ENCODE peak calls at places on chromosomes 3 and 15, in nine cellular contexts. One of them, this sample, is unnamed.
A peak's percentile ranks its signal among the peaks of the same experiment; 100 is the strongest.

GRCh38 chr3:82342521-82342920 is 581.1 kb upstream of the GBE1 start:
- DNase-seq in stimulated activated CD4-positive, alpha-beta T cell treated with anti-CD3 and anti-CD28 coated beads, Interleukin-1b, Interleukin-23, amount 100 ng/mL, for 24 hours: no peak
- DNase-seq in neural crest cell: no peak
- DNase-seq in NCI-H1930: no peak
- DNase-seq in fibroblast of villous mesenchyme: no peak
- DNase-seq in effector memory CD8-positive, alpha-beta T cell: no peak
- DNase-seq in stimulated activated naive CD4-positive, alpha-beta T cell: no peak
- DNase-seq in frontal cortex: no peak
- DNase-seq in NCI-H2029: no peak
- DNase-seq in this sample: no peak

GRCh38 chr3:108394016-108394415 is 97.7 kb downstream of the HHLA2 start:
- DNase-seq in effector memory CD8-positive, alpha-beta T cell: no peak
- DNase-seq in stimulated activated CD4-positive, alpha-beta T cell treated with anti-CD3 and anti-CD28 coated beads, Interleukin-1b, Interleukin-23, amount 100 ng/mL, for 24 hours: no peak
- DNase-seq in neural crest cell: no peak
- DNase-seq in frontal cortex: no peak
- DNase-seq in NCI-H2029: no peak
- DNase-seq in fibroblast of villous mesenchyme: no peak
- DNase-seq in NCI-H1930: no peak
- DNase-seq in stimulated activated naive CD4-positive, alpha-beta T cell: no peak
- DNase-seq in this sample: no peak

GRCh38 chr15:55902975-55903374 is 90.4 kb downstream of the NEDD4 start:
- DNase-seq in NCI-H1930: no peak
- DNase-seq in neural crest cell: no peak
- DNase-seq in effector memory CD8-positive, alpha-beta T cell: no peak
- DNase-seq in stimulated activated naive CD4-positive, alpha-beta T cell: no peak
- DNase-seq in NCI-H2029: no peak
- DNase-seq in stimulated activated CD4-positive, alpha-beta T cell treated with anti-CD3 and anti-CD28 coated beads, Interleukin-1b, Interleukin-23, amount 100 ng/mL, for 24 hours: no peak
- DNase-seq in fibroblast of villous mesenchyme: no peak
- DNase-seq in frontal cortex: no peak
- DNase-seq in this sample: no peak

GRCh38 chr3:45507820-45508317 is 86.7 kb upstream of the LIMD1 start:
- DNase-seq in NCI-H2029: no peak
- DNase-seq in frontal cortex: no peak
- DNase-seq in neural crest cell: peak; percentile 49
- DNase-seq in stimulated activated CD4-positive, alpha-beta T cell treated with anti-CD3 and anti-CD28 coated beads, Interleukin-1b, Interleukin-23, amount 100 ng/mL, for 24 hours: no peak
- DNase-seq in fibroblast of villous mesenchyme: peak; percentile 93
- DNase-seq in effector memory CD8-positive, alpha-beta T cell: no peak
- DNase-seq in stimulated activated naive CD4-positive, alpha-beta T cell: no peak
- DNase-seq in NCI-H1930: no peak
- DNase-seq in this sample: no peak

GRCh38 chr3:64650096-64650622 is 37.6 kb downstream of the ADAMTS9 start:
- DNase-seq in frontal cortex: no peak
- DNase-seq in NCI-H1930: no peak
- DNase-seq in NCI-H2029: peak; percentile 33
- DNase-seq in fibroblast of villous mesenchyme: no peak
- DNase-seq in stimulated activated naive CD4-positive, alpha-beta T cell: no peak
- DNase-seq in stimulated activated CD4-positive, alpha-beta T cell treated with anti-CD3 and anti-CD28 coated beads, Interleukin-1b, Interleukin-23, amount 100 ng/mL, for 24 hours: no peak
- DNase-seq in neural crest cell: no peak
- DNase-seq in effector memory CD8-positive, alpha-beta T cell: no peak
- DNase-seq in this sample: no peak

GRCh38 chr15:35698978-35699377 is 153.0 kb upstream of the DPH6 start:
- DNase-seq in NCI-H1930: no peak
- DNase-seq in fibroblast of villous mesenchyme: no peak
- DNase-seq in stimulated activated naive CD4-positive, alpha-beta T cell: no peak
- DNase-seq in neural crest cell: no peak
- DNase-seq in stimulated activated CD4-positive, alpha-beta T cell treated with anti-CD3 and anti-CD28 coated beads, Interleukin-1b, Interleukin-23, amount 100 ng/mL, for 24 hours: no peak
- DNase-seq in effector memory CD8-positive, alpha-beta T cell: no peak
- DNase-seq in NCI-H2029: no peak
- DNase-seq in frontal cortex: no peak
- DNase-seq in this sample: no peak

GRCh38 chr15:52760562-52760961 is 29.6 kb downstream of the ONECUT1 start:
- DNase-seq in fibroblast of villous mesenchyme: no peak
- DNase-seq in neural crest cell: no peak
- DNase-seq in stimulated activated CD4-positive, alpha-beta T cell treated with anti-CD3 and anti-CD28 coated beads, Interleukin-1b, Interleukin-23, amount 100 ng/mL, for 24 hours: no peak
- DNase-seq in NCI-H2029: no peak
- DNase-seq in stimulated activated naive CD4-positive, alpha-beta T cell: no peak
- DNase-seq in NCI-H1930: no peak
- DNase-seq in frontal cortex: no peak
- DNase-seq in effector memory CD8-positive, alpha-beta T cell: no peak
- DNase-seq in this sample: no peak

GRCh38 chr15:64855206-64856000 is 13.7 kb downstream of the PLEKHO2 start:
- DNase-seq in effector memory CD8-positive, alpha-beta T cell: no peak
- DNase-seq in frontal cortex: no peak
- DNase-seq in NCI-H2029: no peak
- DNase-seq in fibroblast of villous mesenchyme: peak; percentile 51
- DNase-seq in NCI-H1930: no peak
- DNase-seq in stimulated activated CD4-positive, alpha-beta T cell treated with anti-CD3 and anti-CD28 coated beads, Interleukin-1b, Interleukin-23, amount 100 ng/mL, for 24 hours: no peak
- DNase-seq in neural crest cell: no peak
- DNase-seq in stimulated activated naive CD4-positive, alpha-beta T cell: no peak
- DNase-seq in this sample: no peak

GRCh38 chr3:42755681-42756578 is 17.1 kb downstream of the CCDC13 start:
- DNase-seq in NCI-H2029: no peak
- DNase-seq in stimulated activated CD4-positive, alpha-beta T cell treated with anti-CD3 and anti-CD28 coated beads, Interleukin-1b, Interleukin-23, amount 100 ng/mL, for 24 hours: no peak
- DNase-seq in effector memory CD8-positive, alpha-beta T cell: no peak
- DNase-seq in NCI-H1930: no peak
- DNase-seq in fibroblast of villous mesenchyme: peak; percentile 39
- DNase-seq in frontal cortex: no peak
- DNase-seq in neural crest cell: no peak
- DNase-seq in stimulated activated naive CD4-positive, alpha-beta T cell: no peak
- DNase-seq in this sample: no peak

GRCh38 chr3:186842426-186843038 is at the start of gene ADIPOQ:
- DNase-seq in frontal cortex: no peak
- DNase-seq in stimulated activated CD4-positive, alpha-beta T cell treated with anti-CD3 and anti-CD28 coated beads, Interleukin-1b, Interleukin-23, amount 100 ng/mL, for 24 hours: no peak
- DNase-seq in neural crest cell: no peak
- DNase-seq in stimulated activated naive CD4-positive, alpha-beta T cell: no peak
- DNase-seq in effector memory CD8-positive, alpha-beta T cell: no peak
- DNase-seq in NCI-H1930: no peak
- DNase-seq in fibroblast of villous mesenchyme: no peak
- DNase-seq in NCI-H2029: no peak
- DNase-seq in this sample: no peak

GRCh38 chr3:174116421-174116820 is 718.9 kb downstream of the NLGN1 start:
- DNase-seq in fibroblast of villous mesenchyme: no peak
- DNase-seq in NCI-H2029: no peak
- DNase-seq in stimulated activated naive CD4-positive, alpha-beta T cell: no peak
- DNase-seq in neural crest cell: no peak
- DNase-seq in NCI-H1930: no peak
- DNase-seq in stimulated activated CD4-positive, alpha-beta T cell treated with anti-CD3 and anti-CD28 coated beads, Interleukin-1b, Interleukin-23, amount 100 ng/mL, for 24 hours: no peak
- DNase-seq in frontal cortex: no peak
- DNase-seq in effector memory CD8-positive, alpha-beta T cell: no peak
- DNase-seq in this sample: no peak

GRCh38 chr3:127711021-127711420 is 38.3 kb downstream of the ABTB1 start:
- DNase-seq in frontal cortex: no peak
- DNase-seq in stimulated activated naive CD4-positive, alpha-beta T cell: no peak
- DNase-seq in fibroblast of villous mesenchyme: no peak
- DNase-seq in NCI-H2029: no peak
- DNase-seq in NCI-H1930: no peak
- DNase-seq in effector memory CD8-positive, alpha-beta T cell: no peak
- DNase-seq in neural crest cell: no peak
- DNase-seq in stimulated activated CD4-positive, alpha-beta T cell treated with anti-CD3 and anti-CD28 coated beads, Interleukin-1b, Interleukin-23, amount 100 ng/mL, for 24 hours: no peak
- DNase-seq in this sample: no peak

GRCh38 chr3:57983734-57984518 is 24.3 kb upstream of the FLNB start:
- DNase-seq in NCI-H1930: no peak
- DNase-seq in NCI-H2029: no peak
- DNase-seq in fibroblast of villous mesenchyme: peak; percentile 97
- DNase-seq in neural crest cell: no peak
- DNase-seq in effector memory CD8-positive, alpha-beta T cell: no peak
- DNase-seq in stimulated activated naive CD4-positive, alpha-beta T cell: no peak
- DNase-seq in frontal cortex: no peak
- DNase-seq in stimulated activated CD4-positive, alpha-beta T cell treated with anti-CD3 and anti-CD28 coated beads, Interleukin-1b, Interleukin-23, amount 100 ng/mL, for 24 hours: peak; percentile 37
- DNase-seq in this sample: peak; percentile 52

GRCh38 chr3:196127308-196128040 is 45.6 kb upstream of the TFRC start:
- DNase-seq in stimulated activated naive CD4-positive, alpha-beta T cell: no peak
- DNase-seq in effector memory CD8-positive, alpha-beta T cell: peak; percentile 35
- DNase-seq in stimulated activated CD4-positive, alpha-beta T cell treated with anti-CD3 and anti-CD28 coated beads, Interleukin-1b, Interleukin-23, amount 100 ng/mL, for 24 hours: no peak
- DNase-seq in fibroblast of villous mesenchyme: peak; percentile 67
- DNase-seq in frontal cortex: no peak
- DNase-seq in neural crest cell: no peak
- DNase-seq in NCI-H1930: no peak
- DNase-seq in NCI-H2029: no peak
- DNase-seq in this sample: peak; percentile 42

GRCh38 chr3:142896201-142896755 is 7.4 kb upstream of the PCOLCE2 start:
- DNase-seq in stimulated activated CD4-positive, alpha-beta T cell treated with anti-CD3 and anti-CD28 coated beads, Interleukin-1b, Interleukin-23, amount 100 ng/mL, for 24 hours: no peak
- DNase-seq in fibroblast of villous mesenchyme: peak; percentile 17
- DNase-seq in NCI-H1930: no peak
- DNase-seq in NCI-H2029: no peak
- DNase-seq in frontal cortex: no peak
- DNase-seq in effector memory CD8-positive, alpha-beta T cell: no peak
- DNase-seq in neural crest cell: no peak
- DNase-seq in stimulated activated naive CD4-positive, alpha-beta T cell: no peak
- DNase-seq in this sample: no peak

GRCh38 chr15:74780523-74780982 is 1.3 kb upstream of the CSK start:
- DNase-seq in NCI-H2029: no peak
- DNase-seq in fibroblast of villous mesenchyme: no peak
- DNase-seq in NCI-H1930: no peak
- DNase-seq in effector memory CD8-positive, alpha-beta T cell: no peak
- DNase-seq in neural crest cell: no peak
- DNase-seq in frontal cortex: no peak
- DNase-seq in stimulated activated naive CD4-positive, alpha-beta T cell: no peak
- DNase-seq in stimulated activated CD4-positive, alpha-beta T cell treated with anti-CD3 and anti-CD28 coated beads, Interleukin-1b, Interleukin-23, amount 100 ng/mL, for 24 hours: no peak
- DNase-seq in this sample: no peak

GRCh38 chr15:101306341-101307047 is 11.4 kb upstream of the SNRPA1 start:
- DNase-seq in NCI-H2029: no peak
- DNase-seq in NCI-H1930: no peak
- DNase-seq in fibroblast of villous mesenchyme: no peak
- DNase-seq in frontal cortex: no peak
- DNase-seq in effector memory CD8-positive, alpha-beta T cell: no peak
- DNase-seq in stimulated activated CD4-positive, alpha-beta T cell treated with anti-CD3 and anti-CD28 coated beads, Interleukin-1b, Interleukin-23, amount 100 ng/mL, for 24 hours: no peak
- DNase-seq in neural crest cell: no peak
- DNase-seq in stimulated activated naive CD4-positive, alpha-beta T cell: no peak
- DNase-seq in this sample: no peak

GRCh38 chr3:136882575-136882974 is 20.6 kb downstream of the NCK1 start:
- DNase-seq in neural crest cell: no peak
- DNase-seq in NCI-H1930: no peak
- DNase-seq in stimulated activated CD4-positive, alpha-beta T cell treated with anti-CD3 and anti-CD28 coated beads, Interleukin-1b, Interleukin-23, amount 100 ng/mL, for 24 hours: no peak
- DNase-seq in effector memory CD8-positive, alpha-beta T cell: no peak
- DNase-seq in NCI-H2029: no peak
- DNase-seq in frontal cortex: no peak
- DNase-seq in stimulated activated naive CD4-positive, alpha-beta T cell: no peak
- DNase-seq in fibroblast of villous mesenchyme: no peak
- DNase-seq in this sample: no peak

GRCh38 chr3:178392553-178392952 is 143.7 kb upstream of the KCNMB2 start:
- DNase-seq in NCI-H2029: no peak
- DNase-seq in stimulated activated naive CD4-positive, alpha-beta T cell: no peak
- DNase-seq in fibroblast of villous mesenchyme: peak; percentile 35
- DNase-seq in frontal cortex: no peak
- DNase-seq in effector memory CD8-positive, alpha-beta T cell: no peak
- DNase-seq in stimulated activated CD4-positive, alpha-beta T cell treated with anti-CD3 and anti-CD28 coated beads, Interleukin-1b, Interleukin-23, amount 100 ng/mL, for 24 hours: no peak
- DNase-seq in NCI-H1930: no peak
- DNase-seq in neural crest cell: no peak
- DNase-seq in this sample: no peak

GRCh38 chr3:176190755-176191154 is 1006.5 kb downstream of the TBL1XR1 start:
- DNase-seq in effector memory CD8-positive, alpha-beta T cell: no peak
- DNase-seq in neural crest cell: no peak
- DNase-seq in NCI-H2029: no peak
- DNase-seq in frontal cortex: no peak
- DNase-seq in stimulated activated CD4-positive, alpha-beta T cell treated with anti-CD3 and anti-CD28 coated beads, Interleukin-1b, Interleukin-23, amount 100 ng/mL, for 24 hours: no peak
- DNase-seq in fibroblast of villous mesenchyme: no peak
- DNase-seq in NCI-H1930: no peak
- DNase-seq in stimulated activated naive CD4-positive, alpha-beta T cell: no peak
- DNase-seq in this sample: no peak

GRCh38 chr15:45180201-45180600 is 7.6 kb downstream of the SHF start:
- DNase-seq in frontal cortex: no peak
- DNase-seq in NCI-H1930: no peak
- DNase-seq in NCI-H2029: no peak
- DNase-seq in neural crest cell: no peak
- DNase-seq in fibroblast of villous mesenchyme: no peak
- DNase-seq in effector memory CD8-positive, alpha-beta T cell: no peak
- DNase-seq in stimulated activated CD4-positive, alpha-beta T cell treated with anti-CD3 and anti-CD28 coated beads, Interleukin-1b, Interleukin-23, amount 100 ng/mL, for 24 hours: no peak
- DNase-seq in stimulated activated naive CD4-positive, alpha-beta T cell: no peak
- DNase-seq in this sample: no peak

GRCh38 chr3:128725547-128725931 is 444 bp upstream of the RAB7A start:
- DNase-seq in NCI-H1930: no peak
- DNase-seq in effector memory CD8-positive, alpha-beta T cell: no peak
- DNase-seq in neural crest cell: no peak
- DNase-seq in fibroblast of villous mesenchyme: no peak
- DNase-seq in frontal cortex: no peak
- DNase-seq in stimulated activated naive CD4-positive, alpha-beta T cell: no peak
- DNase-seq in stimulated activated CD4-positive, alpha-beta T cell treated with anti-CD3 and anti-CD28 coated beads, Interleukin-1b, Interleukin-23, amount 100 ng/mL, for 24 hours: no peak
- DNase-seq in NCI-H2029: no peak
- DNase-seq in this sample: no peak

GRCh38 chr3:159191454-159191853 is 389.6 kb downstream of the MFSD1 start:
- DNase-seq in NCI-H1930: no peak
- DNase-seq in neural crest cell: no peak
- DNase-seq in frontal cortex: no peak
- DNase-seq in NCI-H2029: no peak
- DNase-seq in fibroblast of villous mesenchyme: peak; percentile 82
- DNase-seq in stimulated activated naive CD4-positive, alpha-beta T cell: no peak
- DNase-seq in effector memory CD8-positive, alpha-beta T cell: no peak
- DNase-seq in stimulated activated CD4-positive, alpha-beta T cell treated with anti-CD3 and anti-CD28 coated beads, Interleukin-1b, Interleukin-23, amount 100 ng/mL, for 24 hours: no peak
- DNase-seq in this sample: no peak

GRCh38 chr15:27235161-27235560 is 264.2 kb downstream of the GABRG3 start:
- DNase-seq in effector memory CD8-positive, alpha-beta T cell: no peak
- DNase-seq in stimulated activated CD4-positive, alpha-beta T cell treated with anti-CD3 and anti-CD28 coated beads, Interleukin-1b, Interleukin-23, amount 100 ng/mL, for 24 hours: no peak
- DNase-seq in NCI-H1930: no peak
- DNase-seq in fibroblast of villous mesenchyme: no peak
- DNase-seq in NCI-H2029: no peak
- DNase-seq in frontal cortex: no peak
- DNase-seq in neural crest cell: no peak
- DNase-seq in stimulated activated naive CD4-positive, alpha-beta T cell: no peak
- DNase-seq in this sample: no peak

This sample was measured in activated T-helper 1 cell treated with anti-CD3 and anti-CD28 coated beads, Interleukin-12 subunit alpha, Interleukin-12 subunit beta, Interleukin-2, Interleukin-4 antibody, amounts not matched to agents 30 ng/mL and 10 ng/mL and 1 ng/mL, durations not matched to agents 14 hours and 24 hours and 36 hours.